ENCODE peak calls at places on chromosomes 16 and 17, in seven cellular contexts. M, K, P, G, Q, I and L are unnamed samples.

GRCh38 chr16:89187337-89188063 is 12.8 kb downstream of the SLC22A31 start:
- DNase-seq in M (no peak), K (no peak), P (peak), G (no peak), Q (peak), I (peak), L (no peak)

GRCh38 chr17:65694601-65695000 is 133.2 kb upstream of the AXIN2 start:
- DNase-seq in M (no peak), K (no peak), P (no peak), G (no peak), Q (no peak), I (peak), L (no peak)

GRCh38 chr17:55157165-55157564 is 107.6 kb upstream of the HLF start:
- DNase-seq in M (peak), K (no peak), P (no peak), G (peak), Q (no peak), I (peak), L (no peak)

GRCh38 chr16:46651305-46651704 is 30.1 kb upstream of the SHCBP1 start:
- DNase-seq in M (no peak), K (no peak), P (no peak), G (no peak), Q (no peak), I (no peak), L (no peak)

GRCh38 chr16:30511509-30511908 is 14.9 kb downstream of the ZNF768 start:
- DNase-seq in M (no peak), K (no peak), P (no peak), G (no peak), Q (no peak), I (no peak), L (no peak)

GRCh38 chr16:50072730-50073129 is 7.0 kb downstream of the HEATR3 start:
- DNase-seq in M (no peak), K (no peak), P (no peak), G (no peak), Q (no peak), I (no peak), L (no peak)

GRCh38 chr16:28883221-28883996 is 5.1 kb downstream of the ATP2A1 start:
- DNase-seq in M (no peak), K (no peak), P (no peak), G (no peak), Q (no peak), I (no peak), L (no peak)

GRCh38 chr17:31156326-31156725 is 61.5 kb downstream of the NF1 start:
- DNase-seq in M (peak), K (no peak), P (no peak), G (no peak), Q (no peak), I (peak), L (no peak)

GRCh38 chr17:31408586-31408985 is 17.1 kb downstream of the RAB11FIP4 start:
- DNase-seq in M (no peak), K (no peak), P (no peak), G (no peak), Q (no peak), I (no peak), L (no peak)

GRCh38 chr17:6800422-6801027 is 24.5 kb downstream of the FBXO39 start:
- DNase-seq in M (peak), K (no peak), P (peak), G (no peak), Q (no peak), I (no peak), L (no peak)

GRCh38 chr17:59846391-59847165 is 46.2 kb downstream of the TUBD1 start:
- DNase-seq in M (peak), K (peak), P (no peak), G (peak), Q (no peak), I (peak), L (no peak)

GRCh38 chr16:70160388-70160787 is 13.2 kb upstream of the CLEC18C start:
- DNase-seq in M (no peak), K (peak), P (no peak), G (no peak), Q (no peak), I (no peak), L (no peak)

GRCh38 chr17:55152236-55152635 is 112.5 kb upstream of the HLF start:
- DNase-seq in M (no peak), K (no peak), P (no peak), G (no peak), Q (no peak), I (peak), L (no peak)

GRCh38 chr16:84471316-84471715 is 33.1 kb downstream of the MEAK7 start:
- DNase-seq in M (no peak), K (no peak), P (no peak), G (no peak), Q (no peak), I (no peak), L (no peak)

GRCh38 chr17:3890082-3890892 is 2.6 kb downstream of the CAMKK1 start:
- DNase-seq in M (peak), K (peak), P (peak), G (peak), Q (no peak), I (peak), L (no peak)

GRCh38 chr17:50563095-50563511 is 2.6 kb downstream of the CACNA1G start:
- DNase-seq in M (no peak), K (no peak), P (no peak), G (no peak), Q (no peak), I (no peak), L (no peak)

GRCh38 chr17:65936013-65936412 is 255.9 kb downstream of the CEP112 start:
- DNase-seq in M (peak), K (no peak), P (no peak), G (no peak), Q (no peak), I (peak), L (no peak)

GRCh38 chr17:4892499-4893221 is 6.7 kb upstream of the C17orf107 start:
- DNase-seq in M (no peak), K (no peak), P (no peak), G (no peak), Q (no peak), I (no peak), L (no peak)

GRCh38 chr16:57679768-57680167 is 11.7 kb downstream of the ADGRG3 start:
- DNase-seq in M (no peak), K (no peak), P (no peak), G (no peak), Q (no peak), I (no peak), L (no peak)

GRCh38 chr17:76252040-76252954 is 12.0 kb upstream of the RNF157 start:
- DNase-seq in M (peak), K (no peak), P (no peak), G (peak), Q (no peak), I (peak), L (no peak)

GRCh38 chr16:24754543-24754942 is 25.1 kb downstream of the TNRC6A start:
- DNase-seq in M (no peak), K (no peak), P (no peak), G (no peak), Q (no peak), I (no peak), L (peak)

GRCh38 chr17:5702951-5703510 is 118.7 kb upstream of the NLRP1 start:
- DNase-seq in M (no peak), K (no peak), P (no peak), G (no peak), Q (no peak), I (no peak), L (no peak)

GRCh38 chr17:38873646-38874380 is 4.0 kb downstream of the LASP1 start:
- DNase-seq in M (no peak), K (peak), P (no peak), G (no peak), Q (no peak), I (no peak), L (no peak)

GRCh38 chr17:4548721-4549531 is 6.3 kb downstream of the MYBBP1A start:
- DNase-seq in M (no peak), K (no peak), P (no peak), G (peak), Q (no peak), I (no peak), L (no peak)

GRCh38 chr17:63275968-63276349 is 170.1 kb downstream of the CYB561 start:
- DNase-seq in M (peak), K (no peak), P (no peak), G (no peak), Q (no peak), I (peak), L (no peak)

GRCh38 chr17:6427284-6427781 is 7.6 kb downstream of the AIPL1 start:
- DNase-seq in M (peak), K (no peak), P (peak), G (no peak), Q (peak), I (no peak), L (no peak)

GRCh38 chr16:84554627-84555328 is 50.3 kb upstream of the MEAK7 start:
- DNase-seq in M (no peak), K (no peak), P (no peak), G (no peak), Q (no peak), I (no peak), L (no peak)

GRCh38 chr17:81384929-81385319 is 10.3 kb upstream of the BAHCC1 start:
- DNase-seq in M (no peak), K (no peak), P (no peak), G (no peak), Q (no peak), I (no peak), L (no peak)

GRCh38 chr16:26666486-26666885 is 400.2 kb upstream of the C16orf82 start:
- DNase-seq in M (no peak), K (no peak), P (no peak), G (no peak), Q (peak), I (no peak), L (no peak)

GRCh38 chr16:86122681-86123342 is 223.8 kb downstream of the IRF8 start:
- DNase-seq in M (no peak), K (no peak), P (no peak), G (no peak), Q (no peak), I (no peak), L (no peak)

GRCh38 chr17:21522755-21523154 is 146.6 kb downstream of the KCNJ12 start:
- DNase-seq in M (peak), K (no peak), P (no peak), G (no peak), Q (no peak), I (no peak), L (no peak)

GRCh38 chr16:54687043-54687655 is 243.5 kb upstream of the IRX5 start:
- DNase-seq in M (no peak), K (no peak), P (no peak), G (no peak), Q (no peak), I (no peak), L (peak)

GRCh38 chr17:16439303-16439791 is 24.0 kb downstream of the TRPV2 start:
- DNase-seq in M (no peak), K (no peak), P (no peak), G (no peak), Q (peak), I (peak), L (no peak)

GRCh38 chr17:8518858-8519257 is 83.2 kb downstream of the NDEL1 start:
- DNase-seq in M (no peak), K (no peak), P (no peak), G (no peak), Q (no peak), I (no peak), L (no peak)

GRCh38 chr17:17890773-17891759 is 54.3 kb upstream of the SREBF1 start:
- DNase-seq in M (peak), K (peak), P (peak), G (peak), Q (peak), I (peak), L (peak)

GRCh38 chr16:81694494-81695285 is 84.4 kb upstream of the PLCG2 start:
- DNase-seq in M (no peak), K (no peak), P (no peak), G (no peak), Q (no peak), I (peak), L (no peak)

GRCh38 chr17:7951143-7951792 is 19.3 kb downstream of the CNTROB start:
- DNase-seq in M (no peak), K (no peak), P (no peak), G (no peak), Q (no peak), I (no peak), L (no peak)